ENCODE peak calls at places on chromosomes 7 and 10, in four cellular contexts. K is mammary epithelial cell, M is HT-29, E is foreskin keratinocyte. Q is an unnamed sample.

GRCh38 chr10:123926401-123927264 is 35.0 kb upstream of the CPXM2 start:
- DNase-seq in E (peak), K (peak), M (no peak), Q (no peak)

GRCh38 chr7:6172331-6173295 is 99.8 kb downstream of the CYTH3 start:
- DNase-seq in K (peak), M (no peak), E (no peak), Q (no peak)

GRCh38 chr10:70759769-70760168 is 25.4 kb downstream of the TBATA start:
- DNase-seq in K (peak), M (peak), E (no peak), Q (no peak)

GRCh38 chr7:96775046-96775445 is 65.4 kb upstream of the SEM1 start:
- DNase-seq in M (no peak), E (no peak), K (no peak), Q (no peak)

GRCh38 chr7:20439384-20439783 is 108.7 kb downstream of the ITGB8 start:
- DNase-seq in K (no peak), M (no peak), E (no peak), Q (no peak)

GRCh38 chr10:71266147-71266917 is 52.7 kb upstream of the SLC29A3 start:
- DNase-seq in K (no peak), E (no peak), M (no peak), Q (no peak)

GRCh38 chr7:90747521-90747920 is 151.4 kb downstream of the CDK14 start:
- DNase-seq in E (no peak), M (no peak), K (no peak), Q (no peak)

GRCh38 chr10:15333909-15334649 is 37.0 kb downstream of the FAM171A1 start:
- DNase-seq in K (no peak), M (peak), E (no peak), Q (no peak)

GRCh38 chr7:5296015-5296621 is 13.4 kb downstream of the SLC29A4 start:
- DNase-seq in E (no peak), K (no peak), M (no peak), Q (no peak)

GRCh38 chr7:129108583-129108982 is 35.9 kb upstream of the TSPAN33 start:
- DNase-seq in M (no peak), E (peak), K (peak), Q (peak)

GRCh38 chr7:31744294-31744874 is 57.4 kb downstream of the PPP1R17 start:
- DNase-seq in E (peak), K (peak), M (peak), Q (no peak)

GRCh38 chr7:40918701-40919271 is 784.0 kb downstream of the SUGCT start:
- DNase-seq in M (no peak), K (peak), E (peak), Q (peak)

GRCh38 chr7:102248081-102248455 is 38.6 kb upstream of the SH2B2 start:
- DNase-seq in K (no peak), M (no peak), E (no peak), Q (no peak)

GRCh38 chr7:136956232-136956631 is 87.8 kb downstream of the CHRM2 start:
- DNase-seq in E (no peak), K (no peak), M (no peak), Q (no peak)

GRCh38 chr7:97732567-97733275 is 835 bp downstream of the TAC1 start:
- DNase-seq in M (no peak), E (peak), K (no peak), Q (no peak)

GRCh38 chr7:69728299-69728698 is 130.0 kb downstream of the AUTS2 start:
- DNase-seq in E (no peak), K (no peak), M (no peak), Q (no peak)

GRCh38 chr7:140397784-140398750 is at the start of gene SLC37A3:
- DNase-seq in K (peak), E (peak), M (peak), Q (peak)

GRCh38 chr7:100673942-100674431 is 447 bp downstream of the GNB2 start:
- DNase-seq in K (peak), E (no peak), M (peak), Q (no peak)

GRCh38 chr7:128210036-128210347 is 31.1 kb upstream of the LEP start:
- DNase-seq in K (no peak), E (no peak), M (no peak), Q (no peak)

GRCh38 chr10:49222170-49222569 is 34.0 kb upstream of the TMEM273 start:
- DNase-seq in K (no peak), M (peak), E (no peak), Q (no peak)

GRCh38 chr7:988426-988911 is 5.5 kb downstream of the CYP2W1 start:
- DNase-seq in E (no peak), K (no peak), M (peak), Q (no peak)

GRCh38 chr10:122730238-122730637 is 30.6 kb upstream of the C10orf120 start:
- DNase-seq in K (no peak), M (no peak), E (no peak), Q (no peak)

GRCh38 chr7:100430450-100431285 is 1.0 kb downstream of the MEPCE start:
- DNase-seq in E (no peak), M (no peak), K (no peak), Q (no peak)

GRCh38 chr10:12513003-12513365 is 163.6 kb downstream of the CAMK1D start:
- DNase-seq in E (no peak), K (no peak), M (no peak), Q (no peak)

Q was measured in epithelial cell of prostate.